ENCODE peak calls at places on chromosomes 13 and 19, in six cellular contexts. D is stimulated activated naive CD4-positive, alpha-beta T cell; P is choroid plexus epithelial cell; R is substantia nigra; F is heart left ventricle; H is stimulated activated naive CD8-positive, alpha-beta T cell treated with anti-CD3 and anti-CD28 coated beads, Interleukin-15, amount 100 ng/mL, for 72 hours. K is an unnamed sample.

GRCh38 chr19:7371001-7371400 is 22.3 kb downstream of the ARHGEF18 start:
- DNase-seq in R (no peak), P (no peak), F (no peak), D (no peak), H (no peak), K (no peak)

GRCh38 chr13:75405976-75406703 is 75.8 kb downstream of the TBC1D4 start:
- DNase-seq in P (peak; percentile 92), R (no peak), D (no peak), F (no peak), H (no peak), K (no peak)

GRCh38 chr13:80705371-80706163 is 364.6 kb upstream of the SPRY2 start:
- DNase-seq in F (no peak), D (no peak), P (no peak), H (no peak), R (no peak), K (no peak)

GRCh38 chr19:3397266-3398022 is 31.1 kb downstream of the NFIC start:
- DNase-seq in P (no peak), F (no peak), H (no peak), D (no peak), R (peak; percentile 34), K (no peak)

GRCh38 chr13:49098198-49098597 is 121.9 kb upstream of the MLNR start:
- DNase-seq in F (no peak), P (peak; percentile 95), H (no peak), D (no peak), R (no peak), K (no peak)

GRCh38 chr13:104408733-104409132 is 1342.5 kb upstream of the SLC10A2 start:
- DNase-seq in D (no peak), H (no peak), P (peak; percentile 15), F (no peak), R (no peak), K (no peak)

GRCh38 chr13:67635754-67636153 is 405.6 kb upstream of the PCDH9 start:
- DNase-seq in D (no peak), F (no peak), R (no peak), H (no peak), P (peak; percentile 22), K (no peak)

GRCh38 chr13:74135306-74136088 is 1.3 kb upstream of the KLF12 start:
- DNase-seq in H (peak; percentile 79), D (peak; percentile 55), R (no peak), F (peak; percentile 87), P (peak; percentile 90), K (peak; percentile 83)

GRCh38 chr13:43905435-43906031 is 25.8 kb downstream of the LACC1 start:
- DNase-seq in D (peak; percentile 1), F (no peak), P (peak; percentile 86), H (peak; percentile 15), R (no peak), K (no peak)

GRCh38 chr13:62510906-62511655 is 1095.4 kb upstream of the PCDH20 start:
- DNase-seq in D (no peak), P (no peak), F (no peak), R (no peak), H (no peak), K (no peak)

GRCh38 chr13:113044431-113045114 is 61.0 kb upstream of the F7 start:
- DNase-seq in H (no peak), P (no peak), R (peak; percentile 76), D (no peak), F (peak; percentile 23), K (no peak)

GRCh38 chr13:114024603-114025431 is 50.9 kb upstream of the C13orf46 start:
- DNase-seq in F (peak; percentile 60), P (peak; percentile 36), D (no peak), R (no peak), H (no peak), K (peak; percentile 74)

GRCh38 chr19:55488986-55489710 is 912 bp downstream of the SSC5D start:
- DNase-seq in H (no peak), R (no peak), D (no peak), P (no peak), F (no peak), K (no peak)

GRCh38 chr19:45515081-45515624 is 7.9 kb downstream of the VASP start:
- DNase-seq in R (no peak), D (peak; percentile 14), F (no peak), P (no peak), H (no peak), K (peak; percentile 71)

GRCh38 chr19:41928221-41928683 is at the start of gene ERFL:
- DNase-seq in F (no peak), D (peak; percentile 35), H (no peak), P (no peak), R (no peak), K (no peak)

GRCh38 chr19:22620912-22621311 is 13.2 kb upstream of the ZNF492 start:
- DNase-seq in P (no peak), H (no peak), D (no peak), F (no peak), R (no peak), K (no peak)

GRCh38 chr13:52061587-52061986 is 37.1 kb downstream of the UTP14C start:
- DNase-seq in P (no peak), R (no peak), F (no peak), D (no peak), H (no peak), K (no peak)

GRCh38 chr13:25588336-25589060 is 216.7 kb downstream of the ATP8A2 start:
- DNase-seq in F (no peak), P (no peak), D (no peak), H (no peak), R (no peak), K (no peak)

GRCh38 chr13:24145231-24145630 is 15.3 kb upstream of the SPATA13 start:
- DNase-seq in D (no peak), P (no peak), H (no peak), F (no peak), R (no peak), K (no peak)

GRCh38 chr19:38638461-38638860 is 9.0 kb upstream of the ACTN4 start:
- DNase-seq in F (no peak), H (no peak), P (no peak), R (no peak), D (no peak), K (no peak)

GRCh38 chr19:5343848-5344247 is 3.2 kb upstream of the PTPRS start:
- DNase-seq in R (no peak), F (no peak), D (no peak), P (peak; percentile 75), H (no peak), K (no peak)

GRCh38 chr19:15680478-15680877 is 7.6 kb downstream of the CYP4F12 start:
- DNase-seq in R (no peak), D (no peak), F (no peak), H (no peak), P (no peak), K (no peak)

GRCh38 chr19:46068345-46069258 is 27.8 kb upstream of the IGFL4 start:
- DNase-seq in F (no peak), P (peak; percentile 86), D (no peak), H (no peak), R (no peak), K (no peak)

GRCh38 chr13:29496241-29496712 is 99.2 kb downstream of the SLC7A1 start:
- DNase-seq in D (no peak), R (no peak), P (no peak), H (no peak), F (peak; percentile 78), K (peak; percentile 40)

GRCh38 chr13:48401480-48401879 is 11.4 kb downstream of the LPAR6 start:
- DNase-seq in H (no peak), R (no peak), D (no peak), P (peak; percentile 15), F (no peak), K (peak; percentile 20)

GRCh38 chr13:44713793-44714469 is 137.8 kb upstream of the TSC22D1 start:
- DNase-seq in D (no peak), H (no peak), R (no peak), F (no peak), P (peak; percentile 96), K (no peak)

GRCh38 chr13:41782086-41782485 is 178.8 kb downstream of the VWA8 start:
- DNase-seq in F (no peak), H (no peak), D (no peak), P (no peak), R (no peak), K (no peak)

GRCh38 chr13:113864303-113864890 is 521 bp upstream of the GAS6 start:
- DNase-seq in H (no peak), D (no peak), F (no peak), R (no peak), P (no peak), K (no peak)

GRCh38 chr13:69296130-69296529 is 811.5 kb upstream of the ATXN8OS start:
- DNase-seq in P (no peak), H (no peak), R (no peak), D (no peak), F (no peak), K (no peak)

K was measured in GM06990.